ENCODE peak calls at places on chromosomes 11 and 22, in four cellular contexts. One of them, this sample, is unnamed.

GRCh38 chr11:3051435-3052108 is 5.7 kb downstream of the CARS1 start:
- DNase-seq in astrocyte of the cerebellum: no peak
- DNase-seq in ovary: no peak
- DNase-seq in GM06990: no peak
- DNase-seq in this sample: no peak

GRCh38 chr11:125173027-125173426 is 8.5 kb downstream of the PKNOX2 start:
- DNase-seq in ovary: no peak
- DNase-seq in GM06990: no peak
- DNase-seq in astrocyte of the cerebellum: no peak
- DNase-seq in this sample: no peak

GRCh38 chr11:65224939-65225283 is 36.9 kb upstream of the POLA2 start:
- DNase-seq in ovary: no peak
- DNase-seq in astrocyte of the cerebellum: peak; percentile 13
- DNase-seq in GM06990: no peak
- DNase-seq in this sample: no peak

GRCh38 chr11:12577746-12578644 is 96.2 kb upstream of the TEAD1 start:
- DNase-seq in ovary: no peak
- DNase-seq in astrocyte of the cerebellum: no peak
- DNase-seq in GM06990: no peak
- DNase-seq in this sample: no peak

GRCh38 chr11:119479685-119480275 is 56.8 kb upstream of the THY1 start:
- DNase-seq in astrocyte of the cerebellum: peak; percentile 31
- DNase-seq in GM06990: no peak
- DNase-seq in ovary: no peak
- DNase-seq in this sample: no peak

GRCh38 chr22:26756675-26757293 is 99.4 kb downstream of the MIAT start:
- DNase-seq in ovary: peak; percentile 80
- DNase-seq in GM06990: peak; percentile 56
- DNase-seq in astrocyte of the cerebellum: no peak
- DNase-seq in this sample: peak; percentile 69

GRCh38 chr11:103525069-103525468 is 415.8 kb downstream of the DYNC2H1 start:
- DNase-seq in GM06990: no peak
- DNase-seq in ovary: no peak
- DNase-seq in astrocyte of the cerebellum: peak; percentile 69
- DNase-seq in this sample: no peak

GRCh38 chr11:48055292-48056132 is 75.2 kb downstream of the PTPRJ start:
- DNase-seq in ovary: no peak
- DNase-seq in astrocyte of the cerebellum: peak; percentile 97
- DNase-seq in GM06990: peak; percentile 64
- DNase-seq in this sample: no peak

GRCh38 chr11:61020706-61021235 is 49.3 kb downstream of the CD6 start:
- DNase-seq in astrocyte of the cerebellum: no peak
- DNase-seq in ovary: no peak
- DNase-seq in GM06990: no peak
- DNase-seq in this sample: no peak

GRCh38 chr11:105466582-105467228 is 143.2 kb upstream of the GRIA4 start:
- DNase-seq in ovary: no peak
- DNase-seq in GM06990: no peak
- DNase-seq in astrocyte of the cerebellum: peak; percentile 39
- DNase-seq in this sample: no peak

GRCh38 chr22:22728382-22728781 is 84.0 kb downstream of the GGTLC2 start:
- DNase-seq in ovary: no peak
- DNase-seq in astrocyte of the cerebellum: no peak
- DNase-seq in GM06990: no peak
- DNase-seq in this sample: no peak

GRCh38 chr11:3010004-3010403 is 17.9 kb upstream of the NAP1L4 start:
- DNase-seq in astrocyte of the cerebellum: no peak
- DNase-seq in GM06990: no peak
- DNase-seq in ovary: no peak
- DNase-seq in this sample: no peak

GRCh38 chr11:35932641-35933571 is 11.0 kb upstream of the LDLRAD3 start:
- DNase-seq in GM06990: no peak
- DNase-seq in ovary: no peak
- DNase-seq in astrocyte of the cerebellum: no peak
- DNase-seq in this sample: no peak

GRCh38 chr11:95916049-95916448 is 7.9 kb downstream of the MTMR2 start:
- DNase-seq in astrocyte of the cerebellum: no peak
- DNase-seq in ovary: no peak
- DNase-seq in GM06990: no peak
- DNase-seq in this sample: no peak

GRCh38 chr11:36510567-36511020 is 522 bp upstream of the TRAF6 start:
- DNase-seq in astrocyte of the cerebellum: no peak
- DNase-seq in ovary: no peak
- DNase-seq in GM06990: no peak
- DNase-seq in this sample: no peak

GRCh38 chr22:27991586-27992293 is 72.7 kb upstream of the PITPNB start:
- DNase-seq in ovary: no peak
- DNase-seq in GM06990: peak; percentile 20
- DNase-seq in astrocyte of the cerebellum: no peak
- DNase-seq in this sample: no peak

GRCh38 chr11:30310623-30311022 is 12.3 kb upstream of the ARL14EP start:
- DNase-seq in ovary: no peak
- DNase-seq in GM06990: peak; percentile 25
- DNase-seq in astrocyte of the cerebellum: no peak
- DNase-seq in this sample: no peak

GRCh38 chr11:33234397-33235168 is 22.6 kb upstream of the HIPK3 start:
- DNase-seq in astrocyte of the cerebellum: no peak
- DNase-seq in GM06990: no peak
- DNase-seq in ovary: no peak
- DNase-seq in this sample: no peak

GRCh38 chr22:45290410-45290936 is 5.7 kb downstream of the UPK3A start:
- DNase-seq in GM06990: no peak
- DNase-seq in ovary: no peak
- DNase-seq in astrocyte of the cerebellum: no peak
- DNase-seq in this sample: peak; percentile 22

GRCh38 chr22:26322179-26322905 is 106.7 kb upstream of the ASPHD2 start:
- DNase-seq in GM06990: no peak
- DNase-seq in astrocyte of the cerebellum: peak; percentile 51
- DNase-seq in ovary: no peak
- DNase-seq in this sample: no peak

GRCh38 chr22:30890689-30891442 is 77.7 kb downstream of the MORC2 start:
- DNase-seq in GM06990: no peak
- DNase-seq in astrocyte of the cerebellum: peak; percentile 8
- DNase-seq in ovary: no peak
- DNase-seq in this sample: peak; percentile 36

GRCh38 chr11:16041207-16041606 is 315.1 kb downstream of the SOX6 start:
- DNase-seq in astrocyte of the cerebellum: no peak
- DNase-seq in GM06990: no peak
- DNase-seq in ovary: no peak
- DNase-seq in this sample: no peak

GRCh38 chr11:20010106-20010860 is 150.0 kb downstream of the DBX1 start:
- DNase-seq in GM06990: no peak
- DNase-seq in ovary: no peak
- DNase-seq in astrocyte of the cerebellum: no peak
- DNase-seq in this sample: no peak

GRCh38 chr11:95764267-95764898 is 25.2 kb downstream of the FAM76B start:
- DNase-seq in ovary: no peak
- DNase-seq in astrocyte of the cerebellum: peak; percentile 53
- DNase-seq in GM06990: peak; percentile 13
- DNase-seq in this sample: no peak

GRCh38 chr22:24141586-24141985 is 39.7 kb upstream of the SUSD2 start:
- DNase-seq in GM06990: no peak
- DNase-seq in ovary: no peak
- DNase-seq in astrocyte of the cerebellum: no peak
- DNase-seq in this sample: no peak

GRCh38 chr11:71449596-71449995 is 1.4 kb upstream of the DHCR7 start:
- DNase-seq in GM06990: no peak
- DNase-seq in astrocyte of the cerebellum: no peak
- DNase-seq in ovary: no peak
- DNase-seq in this sample: no peak

GRCh38 chr22:36164621-36165020 is 4.1 kb upstream of the APOL3 start:
- DNase-seq in astrocyte of the cerebellum: no peak
- DNase-seq in ovary: no peak
- DNase-seq in GM06990: no peak
- DNase-seq in this sample: no peak

GRCh38 chr11:13868710-13869403 is 93.7 kb upstream of the SPON1 start:
- DNase-seq in GM06990: no peak
- DNase-seq in astrocyte of the cerebellum: no peak
- DNase-seq in ovary: no peak
- DNase-seq in this sample: no peak

GRCh38 chr11:18611196-18611595 is 11.6 kb downstream of the MISFA start:
- DNase-seq in ovary: no peak
- DNase-seq in astrocyte of the cerebellum: no peak
- DNase-seq in GM06990: no peak
- DNase-seq in this sample: no peak

GRCh38 chr22:40541300-40541699 is 95.2 kb downstream of the MRTFA start:
- DNase-seq in astrocyte of the cerebellum: no peak
- DNase-seq in GM06990: no peak
- DNase-seq in ovary: no peak
- DNase-seq in this sample: no peak

GRCh38 chr11:117839936-117840813 is 15.6 kb upstream of the FXYD2 start:
- DNase-seq in ovary: peak; percentile 10
- DNase-seq in astrocyte of the cerebellum: no peak
- DNase-seq in GM06990: no peak
- DNase-seq in this sample: no peak

GRCh38 chr22:21766933-21767462 is 31.4 kb upstream of the YPEL1 start:
- DNase-seq in astrocyte of the cerebellum: no peak
- DNase-seq in GM06990: no peak
- DNase-seq in ovary: no peak
- DNase-seq in this sample: no peak

GRCh38 chr22:39698106-39698505 is 127.6 kb downstream of the CACNA1I start:
- DNase-seq in GM06990: no peak
- DNase-seq in ovary: no peak
- DNase-seq in astrocyte of the cerebellum: no peak
- DNase-seq in this sample: no peak

GRCh38 chr11:103110406-103110805 is 1.2 kb downstream of the DYNC2H1 start:
- DNase-seq in astrocyte of the cerebellum: peak; percentile 27
- DNase-seq in ovary: no peak
- DNase-seq in GM06990: no peak
- DNase-seq in this sample: no peak

GRCh38 chr11:13465909-13466371 is 2.9 kb upstream of the BTBD10 start:
- DNase-seq in GM06990: no peak
- DNase-seq in ovary: no peak
- DNase-seq in astrocyte of the cerebellum: no peak
- DNase-seq in this sample: no peak

GRCh38 chr11:107397357-107397756 is 60.3 kb downstream of the CWF19L2 start:
- DNase-seq in GM06990: no peak
- DNase-seq in ovary: no peak
- DNase-seq in astrocyte of the cerebellum: no peak
- DNase-seq in this sample: no peak
- TF ChIP-seq CTCF in GM06990: no peak
- TF ChIP-seq CTCF in ovary: no peak
- TF ChIP-seq CTCF in astrocyte of the cerebellum: no peak
- TF ChIP-seq CTCF in this sample: no peak

GRCh38 chr11:41206388-41206787 is 253.1 kb downstream of the LRRC4C start:
- DNase-seq in GM06990: no peak
- DNase-seq in astrocyte of the cerebellum: no peak
- DNase-seq in ovary: no peak
- DNase-seq in this sample: no peak

GRCh38 chr11:41201156-41201555 is 258.3 kb downstream of the LRRC4C start:
- DNase-seq in GM06990: no peak
- DNase-seq in astrocyte of the cerebellum: peak; percentile 43
- DNase-seq in ovary: no peak
- DNase-seq in this sample: peak; percentile 65
- TF ChIP-seq CTCF in GM06990: peak; percentile 47
- TF ChIP-seq CTCF in astrocyte of the cerebellum: peak; percentile 66
- TF ChIP-seq CTCF in ovary: no peak
- TF ChIP-seq CTCF in this sample: peak; percentile 80

DNA sequence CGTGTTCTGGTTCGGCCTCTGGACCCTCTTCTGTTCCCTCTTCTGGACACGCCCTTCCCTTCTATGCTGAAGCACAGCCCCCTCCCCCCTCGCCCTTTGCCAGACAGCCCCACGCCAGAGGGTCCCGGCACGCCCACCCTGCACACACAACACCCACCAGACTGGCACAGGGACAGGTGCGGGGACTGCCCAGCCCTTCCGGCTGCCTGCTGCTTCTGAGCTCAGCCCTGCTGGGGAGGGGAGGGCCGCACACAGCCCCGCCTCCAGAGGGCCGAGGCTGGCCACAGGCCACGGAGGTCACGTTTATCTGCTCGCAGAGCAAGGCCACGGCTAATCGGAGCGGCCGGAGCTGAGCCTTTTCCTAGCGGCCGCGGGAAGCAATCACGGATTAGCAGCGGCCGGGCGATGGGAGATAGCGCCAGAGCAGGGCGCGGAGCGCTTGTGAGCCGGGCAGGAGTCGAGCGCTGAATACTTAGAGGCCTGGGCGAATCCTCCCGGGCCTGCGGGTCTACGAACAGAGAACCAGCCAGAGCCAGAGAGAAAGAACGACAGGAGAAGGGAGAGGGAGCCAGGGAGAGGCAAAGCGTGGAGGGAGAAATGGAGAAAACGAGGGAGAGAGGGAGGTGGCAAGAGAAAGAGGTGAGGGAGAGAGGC is 21.5 kb downstream of the OTUB1 start:
- DNase-seq in astrocyte of the cerebellum: no peak
- DNase-seq in ovary: peak; percentile 89
- DNase-seq in GM06990: no peak
- DNase-seq in this sample: peak; percentile 60
- TF ChIP-seq CTCF in astrocyte of the cerebellum: peak; percentile 32
- TF ChIP-seq CTCF in ovary: peak; percentile 64
- TF ChIP-seq CTCF in GM06990: no peak
- TF ChIP-seq CTCF in this sample: peak; percentile 56

GRCh38 chr22:19914201-19914943 is 27.2 kb upstream of the COMT start:
- DNase-seq in ovary: no peak
- DNase-seq in astrocyte of the cerebellum: no peak
- DNase-seq in GM06990: no peak
- DNase-seq in this sample: no peak
- TF ChIP-seq CTCF in ovary: no peak
- TF ChIP-seq CTCF in astrocyte of the cerebellum: no peak
- TF ChIP-seq CTCF in GM06990: no peak
- TF ChIP-seq CTCF in this sample: no peak

GRCh38 chr11:132300283-132300682 is 929.9 kb downstream of the NTM start:
- DNase-seq in astrocyte of the cerebellum: no peak
- DNase-seq in GM06990: no peak
- DNase-seq in ovary: no peak
- DNase-seq in this sample: no peak
- TF ChIP-seq CTCF in astrocyte of the cerebellum: peak; percentile 52
- TF ChIP-seq CTCF in GM06990: peak; percentile 55
- TF ChIP-seq CTCF in ovary: no peak
- TF ChIP-seq CTCF in this sample: peak; percentile 59

DNA sequence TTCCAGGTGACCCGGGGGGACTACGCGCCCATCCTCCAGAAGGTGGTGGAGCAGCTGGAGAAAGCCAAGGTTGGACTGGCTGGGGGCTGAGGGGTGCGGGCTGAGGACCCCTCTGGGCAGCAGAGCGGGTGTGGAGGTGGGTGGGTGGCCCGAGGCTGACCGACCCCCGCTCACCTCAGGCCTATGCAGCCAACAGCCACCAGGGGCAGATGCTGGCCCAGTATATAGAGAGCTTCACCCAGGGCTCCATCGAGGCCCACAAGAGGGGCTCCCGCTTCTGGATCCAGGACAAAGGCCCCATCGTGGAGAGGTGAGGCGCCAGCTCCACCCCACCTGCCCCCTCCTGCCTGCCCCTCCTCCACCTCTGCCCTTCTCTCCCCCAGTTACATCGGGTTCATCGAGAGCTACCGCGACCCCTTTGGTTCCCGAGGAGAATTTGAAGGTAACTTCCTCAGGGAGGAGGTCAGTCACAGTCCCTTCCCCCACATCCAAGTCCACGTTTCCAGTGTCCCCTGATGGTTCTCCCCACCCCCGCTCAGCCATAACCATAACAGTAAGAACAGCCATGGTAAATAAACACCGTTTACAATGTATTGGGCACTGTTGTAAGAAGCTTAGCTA is 11.2 kb downstream of the DPP3 start:
- DNase-seq in GM06990: no peak
- DNase-seq in ovary: no peak
- DNase-seq in astrocyte of the cerebellum: no peak
- DNase-seq in this sample: no peak
- TF ChIP-seq CTCF in GM06990: peak; percentile 34
- TF ChIP-seq CTCF in ovary: no peak
- TF ChIP-seq CTCF in astrocyte of the cerebellum: peak; percentile 47
- TF ChIP-seq CTCF in this sample: peak; percentile 58

This sample was measured in neural crest cell.